ENCODE peak calls at places on chromosomes 7 and 10, in seven cellular contexts. R is NCI-H460, B is GM10248, T is psoas muscle, Q is PC-3, V is iris pigment epithelial cell, D is retina. M is an unnamed sample.

GRCh38 chr7:55432937-55433784 is 68.0 kb downstream of the LANCL2 start:
- DNase-seq in R (peak), B (peak), T (no peak), Q (peak), V (peak), D (no peak), M (peak)

GRCh38 chr7:142459557-142459963 is 201.7 kb upstream of the PRSS58 start:
- DNase-seq in R (peak), B (peak), T (no peak), Q (peak), V (peak), D (peak), M (peak)

GRCh38 chr7:65307651-65308299 is 65.9 kb upstream of the ZNF92 start:
- DNase-seq in R (peak), B (peak), T (peak), Q (peak), V (peak), D (peak), M (peak)

GRCh38 chr10:14601872-14602725 is 172.6 kb downstream of the FAM107B start:
- DNase-seq in R (no peak), B (peak), T (no peak), Q (peak), V (peak), D (peak), M (peak)

GRCh38 chr7:88635149-88635548 is 124.4 kb upstream of the ZNF804B start:
- DNase-seq in R (no peak), B (no peak), T (no peak), Q (no peak), V (no peak), D (no peak), M (no peak)

GRCh38 chr10:60434418-60435046 is 44.9 kb upstream of the ANK3 start:
- DNase-seq in R (peak), B (peak), T (no peak), Q (peak), V (peak), D (peak), M (peak)

GRCh38 chr7:43119371-43120069 is 7.1 kb downstream of the HECW1 start:
- DNase-seq in R (peak), B (no peak), T (no peak), Q (no peak), V (peak), D (no peak), M (no peak)

GRCh38 chr7:1209097-1209496 is 23.6 kb upstream of the UNCX start:
- DNase-seq in R (no peak), B (no peak), T (no peak), Q (no peak), V (no peak), D (no peak), M (no peak)

GRCh38 chr7:107224374-107224773 is 55.6 kb downstream of the HBP1 start:
- DNase-seq in R (no peak), B (no peak), T (no peak), Q (no peak), V (no peak), D (peak), M (no peak)

GRCh38 chr7:157022681-157023588 is 12.5 kb upstream of the MNX1 start:
- DNase-seq in R (no peak), B (no peak), T (no peak), Q (no peak), V (no peak), D (peak), M (no peak)

GRCh38 chr10:114995468-114995867 is 57.5 kb downstream of the TRUB1 start:
- DNase-seq in R (no peak), B (no peak), T (no peak), Q (no peak), V (peak), D (no peak), M (no peak)

GRCh38 chr10:52483587-52483986 is 169.5 kb downstream of the DKK1 start:
- DNase-seq in R (no peak), B (no peak), T (no peak), Q (no peak), V (peak), D (no peak), M (peak)

GRCh38 chr7:114921636-114922150 is at the start of gene MDFIC:
- DNase-seq in R (no peak), B (no peak), T (peak), Q (no peak), V (no peak), D (no peak), M (no peak)

GRCh38 chr7:157391036-157391710 is 54.4 kb downstream of the DNAJB6 start:
- DNase-seq in R (no peak), B (no peak), T (no peak), Q (no peak), V (no peak), D (no peak), M (no peak)

GRCh38 chr7:781228-781864 is 50.9 kb upstream of the SUN1 start:
- DNase-seq in R (no peak), B (no peak), T (no peak), Q (no peak), V (no peak), D (no peak), M (no peak)

GRCh38 chr7:96167424-96167823 is 154.5 kb downstream of the SLC25A13 start:
- DNase-seq in R (no peak), B (no peak), T (no peak), Q (no peak), V (no peak), D (no peak), M (no peak)

GRCh38 chr7:92633211-92633906 is 43.2 kb upstream of the FAM133B start:
- DNase-seq in R (peak), B (no peak), T (no peak), Q (peak), V (peak), D (no peak), M (peak)

GRCh38 chr7:149130572-149131198 is 4.6 kb upstream of the ZNF425 start:
- DNase-seq in R (no peak), B (no peak), T (no peak), Q (no peak), V (no peak), D (no peak), M (no peak)

GRCh38 chr7:33043875-33044718 is 18.5 kb downstream of the NT5C3A start:
- DNase-seq in R (peak), B (no peak), T (no peak), Q (peak), V (no peak), D (no peak), M (no peak)

GRCh38 chr7:158648168-158648567 is 56.4 kb downstream of the NCAPG2 start:
- DNase-seq in R (no peak), B (no peak), T (no peak), Q (no peak), V (no peak), D (no peak), M (no peak)

GRCh38 chr7:46554688-46555422 is 633.8 kb upstream of the IGFBP3 start:
- DNase-seq in R (no peak), B (no peak), T (no peak), Q (peak), V (peak), D (no peak), M (no peak)

GRCh38 chr7:29569648-29570047 is 6.0 kb downstream of the PRR15 start:
- DNase-seq in R (no peak), B (no peak), T (no peak), Q (peak), V (no peak), D (no peak), M (peak)

GRCh38 chr7:46290374-46291061 is 369.4 kb upstream of the IGFBP3 start:
- DNase-seq in R (no peak), B (no peak), T (no peak), Q (no peak), V (no peak), D (no peak), M (no peak)

GRCh38 chr7:47326808-47327207 is 255.1 kb downstream of the TNS3 start:
- DNase-seq in R (no peak), B (no peak), T (peak), Q (no peak), V (peak), D (no peak), M (no peak)

GRCh38 chr7:93148135-93148534 is at the start of gene SAMD9L:
- DNase-seq in R (no peak), B (peak), T (no peak), Q (peak), V (peak), D (peak), M (peak)

GRCh38 chr10:101829561-101830315 is 11.5 kb upstream of the OGA start:
- DNase-seq in R (no peak), B (peak), T (peak), Q (no peak), V (peak), D (no peak), M (peak)